ENCODE peak calls at places on chromosome 13, in ten cellular contexts. O, U, B, X, Q, D, L, Y, V and T are unnamed samples.
A peak's percentile ranks its signal among the peaks of the same experiment; 100 is the strongest.

GRCh38 chr13:47399599-47399998 is 502.7 kb upstream of the HTR2A start:
- DNase-seq in O (no peak), U (no peak), L (no peak), X (no peak), D (no peak), Y (no peak), B (no peak), Q (no peak), V (no peak), T (no peak)

GRCh38 chr13:44549461-44549860 is 26.7 kb downstream of the TSC22D1 start:
- DNase-seq in V (no peak), U (no peak), Y (no peak), L (no peak), D (no peak), Q (no peak), B (no peak), X (no peak), O (no peak), T (no peak)

GRCh38 chr13:106567421-106568224 is at the start of gene ARGLU1:
- DNase-seq in O (peak; percentile 96), D (peak; percentile 80), X (peak; percentile 94), V (peak; percentile 54), Y (peak; percentile 95), U (peak; percentile 92), L (peak; percentile 89), Q (peak; percentile 94), B (peak; percentile 95), T (peak; percentile 99)

GRCh38 chr13:27440408-27440807 is 10.0 kb downstream of the MTIF3 start:
- DNase-seq in U (no peak), B (no peak), O (no peak), L (no peak), V (no peak), Q (no peak), Y (no peak), D (no peak), X (no peak), T (no peak)

GRCh38 chr13:26658491-26658890 is 101.0 kb downstream of the WASF3 start:
- DNase-seq in O (no peak), Y (no peak), X (no peak), L (no peak), Q (no peak), D (no peak), B (no peak), V (no peak), U (no peak), T (no peak)

GRCh38 chr13:79483302-79483701 is 2.3 kb downstream of the NDFIP2 start:
- DNase-seq in D (no peak), Q (no peak), B (no peak), V (no peak), U (no peak), Y (no peak), O (no peak), L (no peak), X (no peak), T (no peak)

GRCh38 chr13:63517376-63517775 is 2101.7 kb upstream of the PCDH20 start:
- DNase-seq in Q (no peak), O (no peak), U (no peak), B (no peak), X (no peak), D (no peak), V (no peak), L (no peak), Y (no peak), T (no peak)

GRCh38 chr13:99299545-99300341 is 7.5 kb downstream of the GPR183 start:
- DNase-seq in B (no peak), Q (no peak), U (no peak), V (no peak), O (no peak), Y (no peak), L (no peak), D (no peak), X (no peak), T (no peak)

GRCh38 chr13:60887711-60888110 is 490.7 kb downstream of the TDRD3 start:
- DNase-seq in U (no peak), L (no peak), O (no peak), B (no peak), D (no peak), Q (no peak), X (no peak), Y (no peak), V (no peak), T (no peak)

GRCh38 chr13:113493315-113493951 is 2.9 kb upstream of the DCUN1D2 start:
- DNase-seq in U (no peak), V (peak; percentile 78), Y (no peak), D (no peak), X (no peak), B (no peak), Q (no peak), O (peak; percentile 82), L (no peak), T (no peak)

GRCh38 chr13:36907801-36908200 is 12.2 kb downstream of the SMAD9 start:
- DNase-seq in O (no peak), B (no peak), Y (no peak), V (no peak), U (no peak), L (no peak), D (no peak), X (no peak), Q (no peak), T (no peak)

GRCh38 chr13:107808388-107808787 is 406.9 kb downstream of the LIG4 start:
- DNase-seq in L (no peak), X (no peak), B (no peak), O (no peak), V (no peak), U (no peak), D (no peak), Q (no peak), Y (no peak), T (no peak)

GRCh38 chr13:93368296-93368695 is 141.7 kb downstream of the GPC6 start:
- DNase-seq in D (no peak), L (no peak), Q (no peak), Y (no peak), V (no peak), O (no peak), B (no peak), X (no peak), U (no peak), T (no peak)

GRCh38 chr13:43579321-43579720 is 207.5 kb downstream of the ENOX1 start:
- DNase-seq in Y (no peak), Q (no peak), V (no peak), D (no peak), L (no peak), O (no peak), B (no peak), X (no peak), U (no peak), T (no peak)

GRCh38 chr13:71218960-71219359 is 648.0 kb downstream of the DACH1 start:
- DNase-seq in D (no peak), V (no peak), Q (no peak), X (no peak), U (no peak), O (peak; percentile 48), B (no peak), Y (no peak), L (no peak), T (no peak)

GRCh38 chr13:99985886-99986527 is 4.4 kb downstream of the ZIC2 start:
- DNase-seq in Y (no peak), U (no peak), D (no peak), B (no peak), Q (no peak), L (no peak), V (no peak), X (no peak), O (no peak), T (no peak)

GRCh38 chr13:112904436-112904960 is 64.5 kb upstream of the MCF2L start:
- DNase-seq in V (no peak), D (no peak), U (no peak), Y (no peak), B (no peak), X (no peak), O (no peak), L (no peak), Q (no peak), T (no peak)

GRCh38 chr13:110195547-110196485 is 111.1 kb downstream of the COL4A1 start:
- DNase-seq in Q (no peak), L (no peak), D (no peak), U (no peak), B (no peak), Y (no peak), V (no peak), O (no peak), X (no peak), T (no peak)

GRCh38 chr13:40052954-40053353 is 397.5 kb downstream of the COG6 start:
- DNase-seq in X (no peak), Y (no peak), U (no peak), D (no peak), L (no peak), O (no peak), Q (no peak), B (no peak), V (no peak), T (no peak)

GRCh38 chr13:112796190-112796915 is 106.5 kb downstream of the ATP11A start:
- DNase-seq in U (no peak), L (no peak), D (no peak), O (no peak), Q (no peak), X (no peak), V (no peak), B (no peak), Y (no peak), T (no peak)